ENCODE peak calls at places on chromosome 11, in nine cellular contexts. N is CD8-positive, alpha-beta T cell; Q is left ventricle myocardium inferior; V is adrenal gland; I is sigmoid colon; A is endodermal cell; D is fibroblast of mammary gland; Z is testis; X is MCF 10A. S is an unnamed sample.

GRCh38 chr11:10388574-10388973 is 66.5 kb upstream of the AMPD3 start:
- DNase-seq in N (no peak), Q (peak), V (no peak), I (peak), A (no peak), D (no peak), Z (no peak), X (no peak), S (no peak)

GRCh38 chr11:116513894-116514293 is 258.9 kb downstream of the BUD13 start:
- DNase-seq in N (no peak), Q (peak), V (peak), I (no peak), A (peak), D (peak), Z (peak), X (peak), S (peak)

GRCh38 chr11:79119491-79120284 is 321.1 kb downstream of the TENM4 start:
- DNase-seq in N (no peak), Q (no peak), V (no peak), I (no peak), A (no peak), D (no peak), Z (peak), X (no peak), S (peak)

GRCh38 chr11:133808393-133809140 is 36.7 kb downstream of the SPATA19 start:
- DNase-seq in N (no peak), Q (no peak), V (no peak), I (no peak), A (peak), D (no peak), Z (no peak), X (no peak), S (no peak)

GRCh38 chr11:63920870-63921417 is 4.0 kb upstream of the RCOR2 start:
- DNase-seq in N (peak), Q (no peak), V (no peak), I (no peak), A (peak), D (no peak), Z (no peak), X (no peak), S (peak)

GRCh38 chr11:118656563-118657165 is 22.8 kb downstream of the TREH start:
- DNase-seq in N (no peak), Q (no peak), V (no peak), I (no peak), A (no peak), D (no peak), Z (no peak), X (no peak), S (no peak)

GRCh38 chr11:103586756-103587155 is 449.7 kb upstream of the DDI1 start:
- DNase-seq in N (no peak), Q (no peak), V (no peak), I (no peak), A (no peak), D (no peak), Z (no peak), X (no peak), S (no peak)

GRCh38 chr11:120073196-120073595 is 64.7 kb downstream of the TRIM29 start:
- DNase-seq in N (no peak), Q (no peak), V (no peak), I (no peak), A (no peak), D (no peak), Z (no peak), X (no peak), S (peak)

GRCh38 chr11:19871531-19871930 is 158.9 kb downstream of the NAV2 start:
- DNase-seq in N (no peak), Q (no peak), V (no peak), I (no peak), A (no peak), D (no peak), Z (no peak), X (no peak), S (no peak)

GRCh38 chr11:19869946-19870589 is 157.4 kb downstream of the NAV2 start:
- DNase-seq in N (no peak), Q (no peak), V (no peak), I (no peak), A (no peak), D (no peak), Z (no peak), X (no peak), S (no peak)

GRCh38 chr11:19868281-19868821 is 155.7 kb downstream of the NAV2 start:
- DNase-seq in N (no peak), Q (peak), V (no peak), I (peak), A (peak), D (peak), Z (no peak), X (peak), S (no peak)

GRCh38 chr11:19868871-19869270 is 156.2 kb downstream of the NAV2 start:
- DNase-seq in N (no peak), Q (no peak), V (no peak), I (no peak), A (no peak), D (no peak), Z (no peak), X (no peak), S (no peak)

DNA sequence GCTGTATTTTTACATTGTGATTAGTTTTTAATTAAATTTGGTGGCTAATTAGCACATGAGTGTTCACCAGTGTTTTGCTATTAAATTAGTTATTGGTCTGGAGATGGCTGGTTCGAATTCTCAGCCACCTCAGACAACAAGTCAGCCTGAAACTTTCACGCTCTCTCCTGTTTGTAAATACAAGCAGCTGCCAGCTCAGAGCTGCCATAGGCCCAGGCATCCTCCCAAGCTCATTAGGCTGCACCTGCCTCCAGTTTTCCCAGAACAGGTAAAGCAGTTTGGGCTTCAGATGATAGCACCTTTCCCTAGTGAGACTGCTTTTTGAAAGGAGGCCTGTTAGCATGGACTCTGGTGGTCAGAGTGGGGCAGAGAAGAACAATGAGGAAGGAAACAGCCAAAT is 156.8 kb downstream of the NAV2 start:
- DNase-seq in N (no peak), Q (no peak), V (no peak), I (no peak), A (no peak), D (no peak), Z (no peak), X (no peak), S (no peak)
- TF ChIP-seq CTCF in N (no peak), Q (no peak), V (no peak), I (no peak), A (no peak), D (no peak), Z (no peak), X (no peak), S (no peak)

GRCh38 chr11:82523141-82523540 is 210.5 kb downstream of the FAM181B start:
- DNase-seq in N (no peak), Q (no peak), V (peak), I (peak), A (peak), D (no peak), Z (peak), X (no peak), S (peak)
- TF ChIP-seq CTCF in N (no peak), Q (no peak), V (peak), I (no peak), A (peak), D (no peak), Z (peak), X (no peak), S (no peak)

GRCh38 chr11:65781152-65781961 is 581 bp upstream of the AP5B1 start:
- DNase-seq in N (no peak), Q (no peak), V (no peak), I (peak), A (peak), D (no peak), Z (no peak), X (no peak), S (peak)
- TF ChIP-seq CTCF in N (no peak), Q (peak), V (peak), I (peak), A (peak), D (no peak), Z (no peak), X (peak), S (peak)

DNA sequence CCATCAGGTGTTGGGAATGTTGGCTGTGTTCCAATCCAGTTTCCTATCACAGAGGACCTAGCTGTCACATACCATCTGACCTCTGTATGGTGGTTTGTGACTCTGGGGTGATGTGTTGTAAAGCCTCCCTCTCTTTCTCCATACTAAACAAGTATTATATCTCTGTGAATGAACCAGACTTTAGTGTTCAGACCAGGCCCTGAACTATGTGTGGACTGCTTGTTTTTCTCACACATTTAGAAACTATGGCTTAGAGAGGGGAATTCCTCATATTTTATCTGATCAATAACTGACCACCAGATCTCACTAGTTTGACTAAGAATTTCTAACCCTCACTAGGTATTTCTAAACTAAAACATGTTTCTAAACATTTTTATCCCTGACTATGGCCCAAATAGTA is 17.5 kb downstream of the NCR3LG1 start:
- DNase-seq in N (no peak), Q (no peak), V (no peak), I (no peak), A (no peak), D (no peak), Z (no peak), X (no peak), S (no peak)
- TF ChIP-seq CTCF in N (no peak), Q (no peak), V (no peak), I (no peak), A (no peak), D (no peak), Z (no peak), X (no peak), S (no peak)

DNA sequence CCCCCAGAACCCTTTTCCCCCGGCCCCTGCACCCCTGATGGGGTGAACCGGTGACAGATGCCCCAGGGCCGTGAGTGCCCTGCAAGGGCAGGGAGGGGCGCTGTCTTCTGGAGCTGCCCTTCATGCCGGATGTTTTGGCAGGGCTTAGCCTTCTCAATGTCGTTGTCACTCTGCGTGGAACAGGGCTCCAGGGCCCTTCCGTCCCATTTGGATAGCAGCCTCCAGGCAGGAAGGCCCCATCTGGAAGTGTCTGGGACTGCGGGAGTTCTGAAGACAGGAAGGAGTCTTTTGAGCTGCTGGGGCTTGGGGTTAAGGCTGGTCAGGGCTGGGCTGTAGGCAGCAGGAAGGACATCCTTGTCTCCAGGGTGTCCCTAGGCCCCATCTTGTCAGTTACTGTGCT is 4.6 kb downstream of the FRMD8 start:
- DNase-seq in N (no peak), Q (peak), V (no peak), I (peak), A (peak), D (peak), Z (peak), X (no peak), S (no peak)
- TF ChIP-seq CTCF in N (no peak), Q (peak), V (peak), I (no peak), A (peak), D (no peak), Z (no peak), X (peak), S (no peak)

GRCh38 chr11:67118801-67119576 is at the start of gene KDM2A:
- DNase-seq in N (peak), Q (peak), V (peak), I (peak), A (peak), D (peak), Z (peak), X (peak), S (peak)
- TF ChIP-seq CTCF in N (no peak), Q (peak), V (no peak), I (no peak), A (peak), D (no peak), Z (peak), X (peak), S (peak)

DNA sequence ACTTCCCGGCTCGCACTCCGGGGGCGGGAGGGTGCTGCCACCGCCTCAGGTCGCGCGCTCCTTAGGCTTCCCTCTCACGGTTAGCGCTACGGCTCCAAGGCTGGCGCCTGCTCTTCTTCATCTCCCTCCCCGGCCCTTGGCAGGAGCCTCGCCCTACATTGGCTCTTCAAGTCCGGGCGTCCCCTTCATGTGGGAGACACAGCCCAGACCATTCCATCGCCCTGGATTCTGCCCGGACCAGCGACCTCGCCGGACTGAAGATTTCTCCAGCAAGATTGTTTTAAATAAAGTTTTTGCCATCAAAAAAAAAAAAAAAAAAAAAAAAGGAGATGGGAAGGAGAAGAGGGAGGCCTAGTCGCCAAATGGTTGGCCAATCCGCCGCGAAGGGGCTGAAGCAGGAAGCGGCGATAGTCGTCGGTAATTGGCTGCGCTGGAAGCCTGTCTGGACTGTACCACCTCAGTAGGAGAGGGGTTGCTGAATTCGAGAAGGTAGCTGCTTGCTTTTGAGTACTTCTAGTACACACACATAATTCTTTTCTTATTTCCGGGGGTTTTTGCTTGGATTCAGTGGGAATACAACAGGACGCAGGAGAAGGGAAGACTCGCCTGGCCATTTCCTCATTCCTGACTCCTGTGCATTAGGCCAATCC is 724 bp upstream of the ZDHHC5 start:
- DNase-seq in N (peak), Q (peak), V (peak), I (peak), A (peak), D (peak), Z (peak), X (peak), S (peak)
- TF ChIP-seq CTCF in N (no peak), Q (no peak), V (no peak), I (no peak), A (peak), D (no peak), Z (no peak), X (no peak), S (no peak)

GRCh38 chr11:76919467-76919866 is 58.7 kb downstream of the ACER3 start:
- DNase-seq in N (no peak), Q (no peak), V (no peak), I (no peak), A (no peak), D (no peak), Z (no peak), X (no peak), S (no peak)
- TF ChIP-seq CTCF in N (peak), Q (no peak), V (no peak), I (no peak), A (no peak), D (no peak), Z (no peak), X (no peak), S (no peak)